ENCODE peak calls at places on chromosomes 2 and 18, in four cellular contexts. One of them, this sample, is unnamed.
A peak's percentile ranks its signal among the peaks of the same experiment; 100 is the strongest.

GRCh38 chr2:58739033-58739432 is 497.9 kb upstream of the FANCL start:
- DNase-seq in activated T-cell treated with anti-CD3 and anti-CD28 coated beads for 1 hour: no peak
- DNase-seq in GM04503: no peak
- DNase-seq in stimulated activated CD8-positive, alpha-beta memory T cell treated with anti-CD3 and anti-CD28 coated beads, Interleukin-4, amount 100 ng/mL, for 4 hours: no peak
- DNase-seq in this sample: no peak

GRCh38 chr2:230582851-230583283 is 129.8 kb upstream of the CAB39 start:
- DNase-seq in activated T-cell treated with anti-CD3 and anti-CD28 coated beads for 1 hour: no peak
- DNase-seq in GM04503: no peak
- DNase-seq in stimulated activated CD8-positive, alpha-beta memory T cell treated with anti-CD3 and anti-CD28 coated beads, Interleukin-4, amount 100 ng/mL, for 4 hours: no peak
- DNase-seq in this sample: no peak

GRCh38 chr18:50836521-50836957 is 16.7 kb upstream of the MRO start:
- DNase-seq in activated T-cell treated with anti-CD3 and anti-CD28 coated beads for 1 hour: no peak
- DNase-seq in GM04503: peak; percentile 26
- DNase-seq in stimulated activated CD8-positive, alpha-beta memory T cell treated with anti-CD3 and anti-CD28 coated beads, Interleukin-4, amount 100 ng/mL, for 4 hours: no peak
- DNase-seq in this sample: no peak

GRCh38 chr2:132416080-132416911 is at the start of gene GPR39:
- DNase-seq in activated T-cell treated with anti-CD3 and anti-CD28 coated beads for 1 hour: no peak
- DNase-seq in GM04503: peak; percentile 79
- DNase-seq in stimulated activated CD8-positive, alpha-beta memory T cell treated with anti-CD3 and anti-CD28 coated beads, Interleukin-4, amount 100 ng/mL, for 4 hours: no peak
- DNase-seq in this sample: peak; percentile 61

GRCh38 chr18:10131036-10131774 is 217.4 kb downstream of the VAPA start:
- DNase-seq in activated T-cell treated with anti-CD3 and anti-CD28 coated beads for 1 hour: no peak
- DNase-seq in GM04503: no peak
- DNase-seq in stimulated activated CD8-positive, alpha-beta memory T cell treated with anti-CD3 and anti-CD28 coated beads, Interleukin-4, amount 100 ng/mL, for 4 hours: no peak
- DNase-seq in this sample: no peak

GRCh38 chr18:45060102-45060501 is 379.4 kb downstream of the SETBP1 start:
- DNase-seq in activated T-cell treated with anti-CD3 and anti-CD28 coated beads for 1 hour: no peak
- DNase-seq in GM04503: no peak
- DNase-seq in stimulated activated CD8-positive, alpha-beta memory T cell treated with anti-CD3 and anti-CD28 coated beads, Interleukin-4, amount 100 ng/mL, for 4 hours: no peak
- DNase-seq in this sample: no peak

GRCh38 chr18:7980136-7980535 is 413.0 kb downstream of the PTPRM start:
- DNase-seq in activated T-cell treated with anti-CD3 and anti-CD28 coated beads for 1 hour: no peak
- DNase-seq in GM04503: no peak
- DNase-seq in stimulated activated CD8-positive, alpha-beta memory T cell treated with anti-CD3 and anti-CD28 coated beads, Interleukin-4, amount 100 ng/mL, for 4 hours: no peak
- DNase-seq in this sample: no peak

GRCh38 chr18:26233208-26233607 is 7.0 kb downstream of the TAF4B start:
- DNase-seq in activated T-cell treated with anti-CD3 and anti-CD28 coated beads for 1 hour: no peak
- DNase-seq in GM04503: no peak
- DNase-seq in stimulated activated CD8-positive, alpha-beta memory T cell treated with anti-CD3 and anti-CD28 coated beads, Interleukin-4, amount 100 ng/mL, for 4 hours: no peak
- DNase-seq in this sample: no peak

GRCh38 chr2:7621018-7621814 is 704.0 kb downstream of the RNF144A start:
- DNase-seq in activated T-cell treated with anti-CD3 and anti-CD28 coated beads for 1 hour: no peak
- DNase-seq in GM04503: no peak
- DNase-seq in stimulated activated CD8-positive, alpha-beta memory T cell treated with anti-CD3 and anti-CD28 coated beads, Interleukin-4, amount 100 ng/mL, for 4 hours: no peak
- DNase-seq in this sample: no peak

GRCh38 chr18:46559946-46560670 is 96.9 kb downstream of the LOXHD1 start:
- DNase-seq in activated T-cell treated with anti-CD3 and anti-CD28 coated beads for 1 hour: no peak
- DNase-seq in GM04503: no peak
- DNase-seq in stimulated activated CD8-positive, alpha-beta memory T cell treated with anti-CD3 and anti-CD28 coated beads, Interleukin-4, amount 100 ng/mL, for 4 hours: no peak
- DNase-seq in this sample: no peak

GRCh38 chr2:69764286-69765058 is 22.5 kb downstream of the ANXA4 start:
- DNase-seq in activated T-cell treated with anti-CD3 and anti-CD28 coated beads for 1 hour: no peak
- DNase-seq in GM04503: no peak
- DNase-seq in stimulated activated CD8-positive, alpha-beta memory T cell treated with anti-CD3 and anti-CD28 coated beads, Interleukin-4, amount 100 ng/mL, for 4 hours: no peak
- DNase-seq in this sample: no peak

GRCh38 chr18:32735781-32736180 is 37.0 kb downstream of the KLHL14 start:
- DNase-seq in activated T-cell treated with anti-CD3 and anti-CD28 coated beads for 1 hour: no peak
- DNase-seq in GM04503: no peak
- DNase-seq in stimulated activated CD8-positive, alpha-beta memory T cell treated with anti-CD3 and anti-CD28 coated beads, Interleukin-4, amount 100 ng/mL, for 4 hours: no peak
- DNase-seq in this sample: no peak